ENCODE peak calls at places on chromosomes 16 and 17, in eight cellular contexts. One of them, this sample, is unnamed.

GRCh38 chr17:1047886-1048470 is 51.0 kb downstream of the TIMM22 start:
- DNase-seq in fibroblast of the conjunctiva: no peak
- DNase-seq in caudate nucleus: no peak
- DNase-seq in H7: no peak
- DNase-seq in NCI-H510A treated with DMSO at 0.1 percent for 48 hours: no peak
- DNase-seq in adrenal gland: no peak
- DNase-seq in fibroblast of mammary gland: no peak
- DNase-seq in nucleus accumbens: no peak
- DNase-seq in this sample: no peak

GRCh38 chr16:79647586-79647985 is 47.0 kb upstream of the MAF start:
- DNase-seq in caudate nucleus: no peak
- DNase-seq in H7: no peak
- DNase-seq in nucleus accumbens: no peak
- DNase-seq in fibroblast of the conjunctiva: no peak
- DNase-seq in adrenal gland: no peak
- DNase-seq in fibroblast of mammary gland: no peak
- DNase-seq in NCI-H510A treated with DMSO at 0.1 percent for 48 hours: no peak
- DNase-seq in this sample: no peak

GRCh38 chr17:7989781-7990655 is 12.4 kb upstream of the GUCY2D start:
- DNase-seq in fibroblast of the conjunctiva: no peak
- DNase-seq in NCI-H510A treated with DMSO at 0.1 percent for 48 hours: peak; percentile 77
- DNase-seq in fibroblast of mammary gland: peak; percentile 53
- DNase-seq in caudate nucleus: peak; percentile 70
- DNase-seq in nucleus accumbens: peak; percentile 70
- DNase-seq in adrenal gland: peak; percentile 84
- DNase-seq in H7: peak; percentile 96
- DNase-seq in this sample: peak; percentile 57

GRCh38 chr17:29148257-29148789 is 31.9 kb downstream of the MYO18A start:
- DNase-seq in caudate nucleus: no peak
- DNase-seq in NCI-H510A treated with DMSO at 0.1 percent for 48 hours: peak; percentile 47
- DNase-seq in adrenal gland: no peak
- DNase-seq in nucleus accumbens: no peak
- DNase-seq in H7: no peak
- DNase-seq in fibroblast of the conjunctiva: no peak
- DNase-seq in fibroblast of mammary gland: no peak
- DNase-seq in this sample: no peak

GRCh38 chr17:42311240-42312034 is 23.1 kb downstream of the STAT5A start:
- DNase-seq in H7: peak; percentile 80
- DNase-seq in NCI-H510A treated with DMSO at 0.1 percent for 48 hours: peak; percentile 84
- DNase-seq in adrenal gland: peak; percentile 92
- DNase-seq in caudate nucleus: peak; percentile 47
- DNase-seq in fibroblast of mammary gland: peak; percentile 95
- DNase-seq in fibroblast of the conjunctiva: peak; percentile 91
- DNase-seq in nucleus accumbens: no peak
- DNase-seq in this sample: peak; percentile 68

GRCh38 chr16:10600792-10601443 is 20.5 kb upstream of the EMP2 start:
- DNase-seq in H7: no peak
- DNase-seq in caudate nucleus: no peak
- DNase-seq in adrenal gland: no peak
- DNase-seq in fibroblast of the conjunctiva: no peak
- DNase-seq in fibroblast of mammary gland: peak; percentile 82
- DNase-seq in NCI-H510A treated with DMSO at 0.1 percent for 48 hours: no peak
- DNase-seq in nucleus accumbens: no peak
- DNase-seq in this sample: no peak

GRCh38 chr17:47323382-47324223 is at the start of gene EFCAB13:
- DNase-seq in H7: peak; percentile 95
- DNase-seq in nucleus accumbens: no peak
- DNase-seq in fibroblast of the conjunctiva: peak; percentile 59
- DNase-seq in caudate nucleus: peak; percentile 61
- DNase-seq in adrenal gland: peak; percentile 88
- DNase-seq in fibroblast of mammary gland: peak; percentile 81
- DNase-seq in NCI-H510A treated with DMSO at 0.1 percent for 48 hours: peak; percentile 92
- DNase-seq in this sample: peak; percentile 82

GRCh38 chr17:43212641-43213490 is 1.2 kb downstream of the TMEM106A start:
- DNase-seq in nucleus accumbens: no peak
- DNase-seq in adrenal gland: no peak
- DNase-seq in fibroblast of the conjunctiva: no peak
- DNase-seq in H7: no peak
- DNase-seq in NCI-H510A treated with DMSO at 0.1 percent for 48 hours: no peak
- DNase-seq in caudate nucleus: no peak
- DNase-seq in fibroblast of mammary gland: no peak
- DNase-seq in this sample: no peak

GRCh38 chr17:50205111-50205821 is 3.8 kb upstream of the COL1A1 start:
- DNase-seq in nucleus accumbens: no peak
- DNase-seq in fibroblast of mammary gland: peak; percentile 73
- DNase-seq in fibroblast of the conjunctiva: no peak
- DNase-seq in NCI-H510A treated with DMSO at 0.1 percent for 48 hours: no peak
- DNase-seq in caudate nucleus: no peak
- DNase-seq in H7: peak; percentile 43
- DNase-seq in adrenal gland: no peak
- DNase-seq in this sample: peak; percentile 53

GRCh38 chr16:84683691-84684591 is 15.9 kb upstream of the USP10 start:
- DNase-seq in H7: peak; percentile 78
- DNase-seq in adrenal gland: no peak
- DNase-seq in NCI-H510A treated with DMSO at 0.1 percent for 48 hours: no peak
- DNase-seq in caudate nucleus: no peak
- DNase-seq in fibroblast of mammary gland: no peak
- DNase-seq in nucleus accumbens: no peak
- DNase-seq in fibroblast of the conjunctiva: no peak
- DNase-seq in this sample: no peak

GRCh38 chr16:85151603-85152413 is 39.5 kb upstream of the CIBAR2 start:
- DNase-seq in caudate nucleus: peak; percentile 32
- DNase-seq in adrenal gland: peak; percentile 64
- DNase-seq in fibroblast of the conjunctiva: peak; percentile 69
- DNase-seq in nucleus accumbens: peak; percentile 12
- DNase-seq in H7: peak; percentile 84
- DNase-seq in fibroblast of mammary gland: peak; percentile 72
- DNase-seq in NCI-H510A treated with DMSO at 0.1 percent for 48 hours: peak; percentile 33
- DNase-seq in this sample: peak; percentile 82

GRCh38 chr17:32854177-32854576 is 22.7 kb downstream of the MYO1D start:
- DNase-seq in H7: no peak
- DNase-seq in fibroblast of mammary gland: no peak
- DNase-seq in fibroblast of the conjunctiva: no peak
- DNase-seq in NCI-H510A treated with DMSO at 0.1 percent for 48 hours: no peak
- DNase-seq in caudate nucleus: no peak
- DNase-seq in adrenal gland: no peak
- DNase-seq in nucleus accumbens: no peak
- DNase-seq in this sample: no peak

GRCh38 chr17:17035920-17036319 is 6.3 kb upstream of the MPRIP start:
- DNase-seq in adrenal gland: no peak
- DNase-seq in fibroblast of the conjunctiva: no peak
- DNase-seq in fibroblast of mammary gland: no peak
- DNase-seq in nucleus accumbens: no peak
- DNase-seq in NCI-H510A treated with DMSO at 0.1 percent for 48 hours: no peak
- DNase-seq in H7: no peak
- DNase-seq in caudate nucleus: no peak
- DNase-seq in this sample: no peak

GRCh38 chr17:80294210-80294609 is 33.6 kb downstream of the RNF213 start:
- DNase-seq in fibroblast of mammary gland: no peak
- DNase-seq in H7: no peak
- DNase-seq in adrenal gland: no peak
- DNase-seq in fibroblast of the conjunctiva: no peak
- DNase-seq in caudate nucleus: no peak
- DNase-seq in NCI-H510A treated with DMSO at 0.1 percent for 48 hours: no peak
- DNase-seq in nucleus accumbens: no peak
- DNase-seq in this sample: no peak

GRCh38 chr17:19867654-19868395 is at the start of gene ULK2:
- DNase-seq in nucleus accumbens: peak; percentile 44
- DNase-seq in NCI-H510A treated with DMSO at 0.1 percent for 48 hours: peak; percentile 55
- DNase-seq in fibroblast of the conjunctiva: peak; percentile 21
- DNase-seq in caudate nucleus: peak; percentile 73
- DNase-seq in adrenal gland: peak; percentile 69
- DNase-seq in H7: peak; percentile 89
- DNase-seq in fibroblast of mammary gland: peak; percentile 69
- DNase-seq in this sample: peak; percentile 76

GRCh38 chr16:23556881-23557778 is at the start of the genes EARS2 and UBFD1:
- DNase-seq in fibroblast of mammary gland: peak; percentile 97
- DNase-seq in fibroblast of the conjunctiva: peak; percentile 95
- DNase-seq in caudate nucleus: peak; percentile 95
- DNase-seq in adrenal gland: peak; percentile 99
- DNase-seq in nucleus accumbens: peak; percentile 87
- DNase-seq in H7: peak; percentile 98
- DNase-seq in NCI-H510A treated with DMSO at 0.1 percent for 48 hours: peak; percentile 99
- DNase-seq in this sample: peak; percentile 99

GRCh38 chr16:12090162-12090552 is 113.6 kb downstream of the SNX29 start:
- DNase-seq in fibroblast of the conjunctiva: no peak
- DNase-seq in fibroblast of mammary gland: no peak
- DNase-seq in nucleus accumbens: no peak
- DNase-seq in NCI-H510A treated with DMSO at 0.1 percent for 48 hours: no peak
- DNase-seq in caudate nucleus: no peak
- DNase-seq in H7: peak; percentile 77
- DNase-seq in adrenal gland: no peak
- DNase-seq in this sample: no peak

GRCh38 chr16:68823401-68823800 is 19.9 kb upstream of the TANGO6 start:
- DNase-seq in NCI-H510A treated with DMSO at 0.1 percent for 48 hours: no peak
- DNase-seq in fibroblast of the conjunctiva: peak; percentile 67
- DNase-seq in H7: peak; percentile 46
- DNase-seq in caudate nucleus: no peak
- DNase-seq in nucleus accumbens: no peak
- DNase-seq in fibroblast of mammary gland: peak; percentile 77
- DNase-seq in adrenal gland: no peak
- DNase-seq in this sample: peak; percentile 79

GRCh38 chr16:48101069-48101674 is 54.6 kb downstream of the ABCC12 start:
- DNase-seq in nucleus accumbens: no peak
- DNase-seq in NCI-H510A treated with DMSO at 0.1 percent for 48 hours: no peak
- DNase-seq in fibroblast of the conjunctiva: no peak
- DNase-seq in fibroblast of mammary gland: no peak
- DNase-seq in H7: no peak
- DNase-seq in adrenal gland: no peak
- DNase-seq in caudate nucleus: no peak
- DNase-seq in this sample: peak; percentile 43

GRCh38 chr17:59423137-59423703 is 91.8 kb downstream of the YPEL2 start:
- DNase-seq in NCI-H510A treated with DMSO at 0.1 percent for 48 hours: no peak
- DNase-seq in fibroblast of the conjunctiva: no peak
- DNase-seq in nucleus accumbens: no peak
- DNase-seq in H7: no peak
- DNase-seq in adrenal gland: peak; percentile 64
- DNase-seq in fibroblast of mammary gland: peak; percentile 96
- DNase-seq in caudate nucleus: no peak
- DNase-seq in this sample: peak; percentile 62

GRCh38 chr17:59046192-59046591 is 60.5 kb downstream of the TRIM37 start:
- DNase-seq in fibroblast of mammary gland: peak; percentile 66
- DNase-seq in adrenal gland: no peak
- DNase-seq in caudate nucleus: no peak
- DNase-seq in fibroblast of the conjunctiva: no peak
- DNase-seq in nucleus accumbens: no peak
- DNase-seq in NCI-H510A treated with DMSO at 0.1 percent for 48 hours: no peak
- DNase-seq in H7: no peak
- DNase-seq in this sample: no peak

GRCh38 chr17:83083368-83084201 is 4.2 kb downstream of the METRNL start:
- DNase-seq in fibroblast of the conjunctiva: peak; percentile 94
- DNase-seq in nucleus accumbens: no peak
- DNase-seq in H7: peak; percentile 83
- DNase-seq in adrenal gland: no peak
- DNase-seq in fibroblast of mammary gland: peak; percentile 99
- DNase-seq in caudate nucleus: no peak
- DNase-seq in NCI-H510A treated with DMSO at 0.1 percent for 48 hours: no peak
- DNase-seq in this sample: peak; percentile 98

GRCh38 chr17:76543482-76544122 is 3.8 kb downstream of the PRCD start:
- DNase-seq in fibroblast of mammary gland: no peak
- DNase-seq in fibroblast of the conjunctiva: no peak
- DNase-seq in H7: peak; percentile 56
- DNase-seq in nucleus accumbens: no peak
- DNase-seq in NCI-H510A treated with DMSO at 0.1 percent for 48 hours: no peak
- DNase-seq in adrenal gland: no peak
- DNase-seq in caudate nucleus: peak; percentile 71
- DNase-seq in this sample: no peak

GRCh38 chr17:45578516-45579455 is 88.3 kb upstream of the PLEKHM1 start:
- DNase-seq in nucleus accumbens: no peak
- DNase-seq in caudate nucleus: no peak
- DNase-seq in H7: peak; percentile 9
- DNase-seq in fibroblast of the conjunctiva: no peak
- DNase-seq in fibroblast of mammary gland: no peak
- DNase-seq in NCI-H510A treated with DMSO at 0.1 percent for 48 hours: no peak
- DNase-seq in adrenal gland: no peak
- DNase-seq in this sample: no peak

GRCh38 chr16:50581830-50582229 is 33.6 kb downstream of the NKD1 start:
- DNase-seq in nucleus accumbens: no peak
- DNase-seq in NCI-H510A treated with DMSO at 0.1 percent for 48 hours: no peak
- DNase-seq in caudate nucleus: no peak
- DNase-seq in H7: no peak
- DNase-seq in fibroblast of mammary gland: no peak
- DNase-seq in fibroblast of the conjunctiva: no peak
- DNase-seq in adrenal gland: no peak
- DNase-seq in this sample: no peak

GRCh38 chr16:73418746-73419145 is 370.8 kb upstream of the ZFHX3 start:
- DNase-seq in nucleus accumbens: no peak
- DNase-seq in H7: no peak
- DNase-seq in fibroblast of mammary gland: no peak
- DNase-seq in fibroblast of the conjunctiva: no peak
- DNase-seq in adrenal gland: no peak
- DNase-seq in caudate nucleus: no peak
- DNase-seq in NCI-H510A treated with DMSO at 0.1 percent for 48 hours: no peak
- DNase-seq in this sample: no peak

GRCh38 chr17:57892146-57892819 is 42.4 kb upstream of the MRPS23 start:
- DNase-seq in caudate nucleus: peak; percentile 75
- DNase-seq in fibroblast of mammary gland: peak; percentile 88
- DNase-seq in H7: peak; percentile 96
- DNase-seq in nucleus accumbens: peak; percentile 57
- DNase-seq in NCI-H510A treated with DMSO at 0.1 percent for 48 hours: peak; percentile 90
- DNase-seq in adrenal gland: peak; percentile 93
- DNase-seq in fibroblast of the conjunctiva: peak; percentile 86
- DNase-seq in this sample: peak; percentile 93

GRCh38 chr16:4402439-4403132 is 13.8 kb downstream of the CORO7 start:
- DNase-seq in H7: peak; percentile 99
- DNase-seq in nucleus accumbens: peak; percentile 60
- DNase-seq in adrenal gland: peak; percentile 86
- DNase-seq in caudate nucleus: peak; percentile 82
- DNase-seq in fibroblast of mammary gland: peak; percentile 68
- DNase-seq in NCI-H510A treated with DMSO at 0.1 percent for 48 hours: peak; percentile 52
- DNase-seq in fibroblast of the conjunctiva: no peak
- DNase-seq in this sample: peak; percentile 76

GRCh38 chr16:1752853-1753252 is 18.5 kb downstream of the NME3 start:
- DNase-seq in nucleus accumbens: no peak
- DNase-seq in caudate nucleus: no peak
- DNase-seq in fibroblast of the conjunctiva: no peak
- DNase-seq in H7: no peak
- DNase-seq in adrenal gland: no peak
- DNase-seq in fibroblast of mammary gland: no peak
- DNase-seq in NCI-H510A treated with DMSO at 0.1 percent for 48 hours: no peak
- DNase-seq in this sample: no peak

GRCh38 chr16:85438981-85439639 is 174.0 kb upstream of the GSE1 start:
- DNase-seq in NCI-H510A treated with DMSO at 0.1 percent for 48 hours: no peak
- DNase-seq in H7: peak; percentile 58
- DNase-seq in nucleus accumbens: no peak
- DNase-seq in adrenal gland: no peak
- DNase-seq in caudate nucleus: no peak
- DNase-seq in fibroblast of mammary gland: no peak
- DNase-seq in fibroblast of the conjunctiva: no peak
- DNase-seq in this sample: no peak

GRCh38 chr17:76864024-76864423 is 4.2 kb upstream of the MGAT5B start:
- DNase-seq in adrenal gland: no peak
- DNase-seq in fibroblast of mammary gland: no peak
- DNase-seq in caudate nucleus: no peak
- DNase-seq in NCI-H510A treated with DMSO at 0.1 percent for 48 hours: no peak
- DNase-seq in nucleus accumbens: no peak
- DNase-seq in fibroblast of the conjunctiva: no peak
- DNase-seq in H7: no peak
- DNase-seq in this sample: no peak

GRCh38 chr16:450800-451512 is 25.5 kb downstream of the RAB11FIP3 start:
- DNase-seq in fibroblast of the conjunctiva: no peak
- DNase-seq in fibroblast of mammary gland: no peak
- DNase-seq in caudate nucleus: no peak
- DNase-seq in adrenal gland: no peak
- DNase-seq in H7: no peak
- DNase-seq in NCI-H510A treated with DMSO at 0.1 percent for 48 hours: peak; percentile 69
- DNase-seq in nucleus accumbens: no peak
- DNase-seq in this sample: no peak

GRCh38 chr16:64543401-64543800 is 578.5 kb downstream of the CDH11 start:
- DNase-seq in fibroblast of mammary gland: no peak
- DNase-seq in H7: no peak
- DNase-seq in fibroblast of the conjunctiva: no peak
- DNase-seq in caudate nucleus: no peak
- DNase-seq in nucleus accumbens: no peak
- DNase-seq in NCI-H510A treated with DMSO at 0.1 percent for 48 hours: no peak
- DNase-seq in adrenal gland: no peak
- DNase-seq in this sample: no peak

GRCh38 chr17:32553168-32553567 is 66.4 kb downstream of the CDK5R1 start:
- DNase-seq in caudate nucleus: no peak
- DNase-seq in fibroblast of mammary gland: no peak
- DNase-seq in adrenal gland: no peak
- DNase-seq in H7: no peak
- DNase-seq in nucleus accumbens: no peak
- DNase-seq in fibroblast of the conjunctiva: no peak
- DNase-seq in NCI-H510A treated with DMSO at 0.1 percent for 48 hours: peak; percentile 28
- DNase-seq in this sample: no peak

This sample was measured in astrocyte of the spinal cord.